ENCODE peak calls at places on chromosomes 5 and 9, in ten cellular contexts. F is NB4, X is A549, S is HCT116, G is GM12878, V is WTC11, L is HepG2, R is SK-N-SH, Z is endothelial cell of umbilical vein, Q is H1. N is an unnamed sample.

GRCh38 chr5:96752341-96753016 is 55.3 kb downstream of the ERAP1 start:
- DNase-seq in F (peak; percentile 67), X (peak; percentile 63), S (peak; percentile 36), G (no peak), V (no peak), L (peak; percentile 65), R (peak; percentile 19), Z (peak; percentile 71), Q (no peak), N (peak; percentile 50)

GRCh38 chr5:100464418-100464817 is 70.8 kb upstream of the FAM174A start:
- DNase-seq in F (no peak), X (peak; percentile 2), S (no peak), G (no peak), V (no peak), L (no peak), R (no peak), Z (no peak), Q (no peak), N (no peak)

GRCh38 chr5:171310816-171311697 is 2.0 kb downstream of the TLX3 start:
- DNase-seq in F (no peak), X (no peak), S (no peak), G (no peak), V (peak; percentile 65), L (no peak), R (no peak), Z (peak; percentile 17), Q (peak; percentile 65), N (no peak)

GRCh38 chr5:151104795-151105194 is 24.0 kb upstream of the TNIP1 start:
- DNase-seq in F (no peak), X (no peak), S (no peak), G (no peak), V (no peak), L (peak; percentile 33), R (no peak), Z (no peak), Q (no peak), N (no peak)

GRCh38 chr5:168819004-168819626 is 239.9 kb upstream of the PANK3 start:
- DNase-seq in F (no peak), X (no peak), S (no peak), G (no peak), V (no peak), L (no peak), R (no peak), Z (no peak), Q (no peak), N (no peak)

GRCh38 chr5:147509710-147510651 is at the start of gene DPYSL3:
- DNase-seq in F (no peak), X (peak; percentile 73), S (peak; percentile 15), G (no peak), V (peak; percentile 85), L (no peak), R (peak; percentile 84), Z (peak; percentile 90), Q (peak; percentile 84), N (no peak)

GRCh38 chr5:127685662-127686061 is 17.5 kb upstream of the CCDC192 start:
- DNase-seq in F (no peak), X (no peak), S (no peak), G (no peak), V (no peak), L (no peak), R (no peak), Z (no peak), Q (no peak), N (no peak)

GRCh38 chr9:93824386-93825294 is 130.5 kb downstream of the BARX1 start:
- DNase-seq in F (no peak), X (no peak), S (no peak), G (no peak), V (no peak), L (no peak), R (peak; percentile 6), Z (no peak), Q (no peak), N (peak; percentile 5)

GRCh38 chr5:69271376-69271775 is 36.7 kb downstream of the CDK7 start:
- DNase-seq in F (no peak), X (peak; percentile 48), S (no peak), G (no peak), V (no peak), L (no peak), R (no peak), Z (peak; percentile 44), Q (no peak), N (no peak)

GRCh38 chr5:157390179-157390923 is 69.7 kb upstream of the NIPAL4 start:
- DNase-seq in F (peak; percentile 69), X (peak; percentile 98), S (peak; percentile 97), G (no peak), V (no peak), L (peak; percentile 93), R (no peak), Z (peak; percentile 40), Q (no peak), N (no peak)

GRCh38 chr5:15995206-15996052 is 184.2 kb downstream of the MARCHF11 start:
- DNase-seq in F (peak; percentile 46), X (peak; percentile 16), S (no peak), G (no peak), V (peak; percentile 12), L (peak; percentile 5), R (peak; percentile 5), Z (peak; percentile 67), Q (peak; percentile 48), N (no peak)
- TF ChIP-seq MAX in F (no peak), X (no peak), S (no peak), G (no peak), V (no peak), L (no peak), R (no peak), Z (no peak), Q (no peak), N (no peak)

GRCh38 chr9:131169567-131169966 is 44.2 kb downstream of the NUP214 start:
- DNase-seq in F (no peak), X (no peak), S (no peak), G (no peak), V (no peak), L (no peak), R (no peak), Z (no peak), Q (no peak), N (no peak)
- TF ChIP-seq MAX in F (no peak), X (no peak), S (no peak), G (no peak), V (no peak), L (no peak), R (no peak), Z (no peak), Q (no peak), N (no peak)

GRCh38 chr9:35603506-35603985 is 1.5 kb upstream of the TESK1 start:
- DNase-seq in F (no peak), X (no peak), S (no peak), G (no peak), V (no peak), L (peak; percentile 28), R (peak; percentile 43), Z (no peak), Q (peak; percentile 47), N (no peak)

GRCh38 chr9:35606138-35606504 is 1.1 kb downstream of the TESK1 start:
- DNase-seq in F (peak; percentile 39), X (peak; percentile 20), S (no peak), G (no peak), V (no peak), L (no peak), R (peak; percentile 59), Z (no peak), Q (no peak), N (peak; percentile 17)

GRCh38 chr9:35605336-35606137 is 475 bp downstream of the TESK1 start:
- DNase-seq in F (peak; percentile 63), X (no peak), S (no peak), G (no peak), V (peak; percentile 48), L (no peak), R (peak; percentile 88), Z (no peak), Q (peak; percentile 68), N (peak; percentile 16)

GRCh38 chr9:35604578-35605335 is at the start of gene TESK1:
- DNase-seq in F (peak; percentile 87), X (peak; percentile 87), S (peak; percentile 48), G (no peak), V (peak; percentile 90), L (peak; percentile 64), R (peak; percentile 90), Z (peak; percentile 52), Q (peak; percentile 92), N (peak; percentile 87)

DNA sequence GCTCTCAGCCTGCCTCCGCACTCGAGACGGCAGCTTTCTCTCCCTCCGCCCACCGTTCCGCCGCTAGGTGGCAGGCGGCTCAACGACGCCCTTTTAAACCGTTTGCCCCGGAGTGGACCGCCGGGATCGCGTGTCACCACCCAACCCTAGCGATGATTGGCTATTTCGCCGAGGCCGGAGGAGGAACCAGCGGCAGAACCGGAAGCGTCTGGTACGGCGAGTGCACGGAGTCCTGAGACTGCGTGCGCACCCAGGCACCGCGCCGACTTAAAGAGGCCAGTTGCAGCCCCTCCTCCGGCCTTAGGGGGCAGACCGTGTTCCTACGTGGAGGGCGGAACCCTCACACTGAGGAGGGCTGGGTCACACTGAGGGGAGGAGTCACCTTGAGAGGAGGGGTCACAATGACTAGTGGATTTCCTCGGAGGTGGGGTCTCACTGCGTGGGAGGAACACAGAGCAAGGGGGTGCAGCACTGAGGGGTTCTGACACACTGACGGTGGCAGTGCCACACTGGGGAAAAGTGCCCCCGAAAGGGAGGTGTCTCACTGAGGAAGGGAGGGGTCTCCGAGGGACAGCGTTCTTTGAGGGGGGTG is 980 bp upstream of the TESK1 start:
- DNase-seq in F (peak; percentile 100), X (peak; percentile 100), S (peak; percentile 99), G (peak; percentile 98), V (peak; percentile 99), L (peak; percentile 98), R (peak; percentile 97), Z (peak; percentile 100), Q (peak; percentile 98), N (peak; percentile 96)
- TF ChIP-seq MAX in F (peak; percentile 63), X (peak; percentile 94), S (no peak), G (peak; percentile 50), V (peak; percentile 92), L (peak; percentile 73), R (peak; percentile 93), Z (peak; percentile 51), Q (peak; percentile 83), N (peak; percentile 63)

GRCh38 chr9:129347323-129348120 is 169.5 kb upstream of the IER5L start:
- DNase-seq in F (peak; percentile 90), X (peak; percentile 75), S (no peak), G (no peak), V (no peak), L (no peak), R (peak; percentile 11), Z (no peak), Q (no peak), N (no peak)

GRCh38 chr9:129350143-129350935 is 172.3 kb upstream of the IER5L start:
- DNase-seq in F (no peak), X (no peak), S (no peak), G (no peak), V (no peak), L (no peak), R (no peak), Z (no peak), Q (no peak), N (no peak)

GRCh38 chr9:129351058-129351641 is 173.1 kb upstream of the IER5L start:
- DNase-seq in F (no peak), X (no peak), S (no peak), G (no peak), V (peak; percentile 75), L (no peak), R (peak; percentile 46), Z (no peak), Q (peak; percentile 86), N (peak; percentile 36)

GRCh38 chr9:129349571-129349947 is 171.5 kb upstream of the IER5L start:
- DNase-seq in F (no peak), X (no peak), S (no peak), G (no peak), V (no peak), L (no peak), R (peak; percentile 4), Z (no peak), Q (no peak), N (no peak)

GRCh38 chr9:129348890-129349570 is 171.0 kb upstream of the IER5L start:
- DNase-seq in F (no peak), X (no peak), S (no peak), G (no peak), V (no peak), L (no peak), R (no peak), Z (no peak), Q (no peak), N (no peak)
- TF ChIP-seq MAX in F (no peak), X (no peak), S (no peak), G (no peak), V (no peak), L (no peak), R (no peak), Z (no peak), Q (no peak), N (no peak)